ENCODE peak calls at places on chromosomes 12 and 14, in ten cellular contexts. G is NCI-H1694 treated with DMSO at 0.1 percent for 48 hours; A is kidney tubule cell; W is GM19239; M is NCI-H226; P is NCI-H1092 treated with DMSO at 0.1 percent for 48 hours; L is spleen; B is iris pigment epithelial cell; D is activated CD4-positive, alpha-beta T cell treated with anti-CD3 and anti-CD28 coated beads for 4 hours; T is Karpas-422. C is an unnamed sample.

GRCh38 chr14:76763362-76764041 is 2.2 kb downstream of the VASH1 start:
- DNase-seq in G (peak), A (no peak), W (no peak), M (no peak), P (no peak), L (peak), B (peak), D (no peak), T (no peak), C (no peak)

GRCh38 chr14:70641548-70642312 is at the start of gene TTC9:
- DNase-seq in G (no peak), A (peak), W (peak), M (no peak), P (no peak), L (peak), B (no peak), D (no peak), T (peak), C (no peak)

GRCh38 chr12:110141389-110141788 is 17.2 kb downstream of the IFT81 start:
- DNase-seq in G (no peak), A (no peak), W (no peak), M (no peak), P (no peak), L (no peak), B (peak), D (no peak), T (no peak), C (no peak)

GRCh38 chr12:27257104-27257848 is 13.2 kb downstream of the STK38L start:
- DNase-seq in G (no peak), A (no peak), W (no peak), M (no peak), P (no peak), L (no peak), B (peak), D (no peak), T (no peak), C (no peak)

GRCh38 chr14:68749487-68750475 is 43.1 kb downstream of the ZFP36L1 start:
- DNase-seq in G (no peak), A (peak), W (no peak), M (no peak), P (no peak), L (no peak), B (peak), D (peak), T (no peak), C (no peak)

GRCh38 chr14:22650046-22650739 is 6.0 kb upstream of the OR6J1 start:
- DNase-seq in G (no peak), A (no peak), W (no peak), M (no peak), P (no peak), L (no peak), B (no peak), D (no peak), T (peak), C (no peak)

GRCh38 chr12:6851153-6851920 is at the start of gene CDCA3:
- DNase-seq in G (peak), A (peak), W (peak), M (peak), P (peak), L (peak), B (peak), D (peak), T (peak), C (peak)

GRCh38 chr14:69077841-69078240 is 75.1 kb downstream of the DCAF5 start:
- DNase-seq in G (no peak), A (peak), W (no peak), M (peak), P (no peak), L (no peak), B (peak), D (no peak), T (no peak), C (no peak)

GRCh38 chr12:14399871-14400270 is 34.4 kb downstream of the ATF7IP start:
- DNase-seq in G (no peak), A (peak), W (no peak), M (peak), P (no peak), L (no peak), B (peak), D (no peak), T (no peak), C (no peak)

GRCh38 chr12:74021937-74022336 is 515.7 kb upstream of the ATXN7L3B start:
- DNase-seq in G (peak), A (peak), W (peak), M (no peak), P (peak), L (peak), B (peak), D (no peak), T (no peak), C (peak)

GRCh38 chr12:104057771-104058197 is 6.5 kb upstream of the HCFC2 start:
- DNase-seq in G (peak), A (peak), W (no peak), M (no peak), P (peak), L (no peak), B (no peak), D (no peak), T (peak), C (no peak)

GRCh38 chr14:31966896-31967668 is 110.0 kb upstream of the ARHGAP5 start:
- DNase-seq in G (peak), A (no peak), W (no peak), M (no peak), P (no peak), L (no peak), B (no peak), D (no peak), T (no peak), C (no peak)

GRCh38 chr12:106296179-106296877 is 6.2 kb upstream of the TCP11L2 start:
- DNase-seq in G (no peak), A (peak), W (no peak), M (peak), P (no peak), L (no peak), B (peak), D (no peak), T (no peak), C (peak)

GRCh38 chr12:79933580-79934264 is 1.2 kb downstream of the PPP1R12A start:
- DNase-seq in G (no peak), A (peak), W (no peak), M (no peak), P (no peak), L (no peak), B (peak), D (peak), T (peak), C (no peak)

GRCh38 chr12:54429014-54429471 is 10.0 kb upstream of the ITGA5 start:
- DNase-seq in G (no peak), A (no peak), W (no peak), M (no peak), P (no peak), L (no peak), B (no peak), D (no peak), T (no peak), C (no peak)

GRCh38 chr12:108605690-108606406 is 8.0 kb upstream of the TMEM119 start:
- DNase-seq in G (no peak), A (no peak), W (no peak), M (no peak), P (no peak), L (no peak), B (no peak), D (no peak), T (no peak), C (no peak)

GRCh38 chr12:47818382-47818700 is 1.4 kb downstream of the HDAC7 start:
- DNase-seq in G (no peak), A (peak), W (no peak), M (no peak), P (no peak), L (no peak), B (no peak), D (peak), T (no peak), C (no peak)

GRCh38 chr12:3730111-3730510 is 22.8 kb downstream of the CRACR2A start:
- DNase-seq in G (no peak), A (no peak), W (no peak), M (no peak), P (no peak), L (no peak), B (no peak), D (no peak), T (no peak), C (no peak)

GRCh38 chr14:76776306-76777251 is 15.3 kb downstream of the VASH1 start:
- DNase-seq in G (peak), A (no peak), W (no peak), M (no peak), P (no peak), L (peak), B (no peak), D (no peak), T (peak), C (no peak)

GRCh38 chr12:91777268-91777997 is 368.2 kb downstream of the BTG1 start:
- DNase-seq in G (no peak), A (peak), W (no peak), M (no peak), P (no peak), L (no peak), B (peak), D (no peak), T (no peak), C (peak)

GRCh38 chr12:12094481-12094880 is 23.7 kb downstream of the BCL2L14 start:
- DNase-seq in G (no peak), A (no peak), W (no peak), M (no peak), P (no peak), L (peak), B (no peak), D (no peak), T (no peak), C (no peak)

GRCh38 chr12:32714772-32715171 is 35.7 kb downstream of the DNM1L start:
- DNase-seq in G (no peak), A (no peak), W (no peak), M (no peak), P (no peak), L (no peak), B (no peak), D (no peak), T (no peak), C (no peak)

GRCh38 chr14:59427653-59428578 is 37.3 kb downstream of the GPR135 start:
- DNase-seq in G (no peak), A (peak), W (no peak), M (no peak), P (peak), L (peak), B (peak), D (no peak), T (no peak), C (no peak)

GRCh38 chr12:107775093-107775721 is 703 bp downstream of the ASCL4 start:
- DNase-seq in G (no peak), A (no peak), W (no peak), M (no peak), P (no peak), L (peak), B (peak), D (no peak), T (no peak), C (no peak)

GRCh38 chr12:108622425-108622824 is 11.3 kb downstream of the SELPLG start:
- DNase-seq in G (no peak), A (peak), W (no peak), M (no peak), P (no peak), L (no peak), B (peak), D (no peak), T (peak), C (no peak)

GRCh38 chr14:39374846-39375245 is 57.4 kb downstream of the FBXO33 start:
- DNase-seq in G (no peak), A (peak), W (no peak), M (peak), P (no peak), L (no peak), B (peak), D (no peak), T (no peak), C (no peak)

GRCh38 chr12:61029516-61029915 is 1230.7 kb upstream of the USP15 start:
- DNase-seq in G (no peak), A (no peak), W (no peak), M (no peak), P (no peak), L (no peak), B (no peak), D (no peak), T (no peak), C (no peak)

GRCh38 chr12:115895247-115895646 is 382.2 kb downstream of the MED13L start:
- DNase-seq in G (no peak), A (no peak), W (no peak), M (no peak), P (no peak), L (no peak), B (peak), D (no peak), T (peak), C (no peak)

GRCh38 chr14:100362311-100362927 is 39.3 kb downstream of the SLC25A47 start:
- DNase-seq in G (no peak), A (no peak), W (no peak), M (no peak), P (no peak), L (no peak), B (no peak), D (no peak), T (no peak), C (no peak)

GRCh38 chr12:51847830-51848727 is at the start of gene FIGNL2:
- DNase-seq in G (no peak), A (peak), W (no peak), M (no peak), P (no peak), L (no peak), B (no peak), D (no peak), T (no peak), C (no peak)

GRCh38 chr14:102344485-102344884 is 18.2 kb downstream of the CINP start:
- DNase-seq in G (no peak), A (no peak), W (no peak), M (no peak), P (no peak), L (no peak), B (no peak), D (no peak), T (no peak), C (no peak)